ENCODE peak calls at places on chromosomes 6 and 20, in four cellular contexts. P is K562, T is IMR-90, Z is H1. H is an unnamed sample.

GRCh38 chr6:164106345-164106769 is 691.8 kb downstream of the QKI start:
- DNase-seq in P (peak; percentile 71), T (no peak), Z (no peak), H (no peak)

GRCh38 chr6:12587096-12587495 is 129.5 kb upstream of the PHACTR1 start:
- DNase-seq in P (no peak), T (no peak), Z (no peak), H (no peak)

GRCh38 chr20:51335329-51335841 is 207.1 kb downstream of the NFATC2 start:
- DNase-seq in P (no peak), T (peak; percentile 100), Z (no peak), H (no peak)

GRCh38 chr6:160919713-160920112 is 71.9 kb upstream of the MAP3K4 start:
- DNase-seq in P (no peak), T (peak; percentile 83), Z (no peak), H (no peak)

GRCh38 chr20:58511364-58511763 is 3.8 kb downstream of the APCDD1L start:
- DNase-seq in P (no peak), T (peak; percentile 83), Z (no peak), H (no peak)

GRCh38 chr6:36757206-36757605 is 59.6 kb downstream of the RAB44 start:
- DNase-seq in P (no peak), T (no peak), Z (no peak), H (peak; percentile 68)

GRCh38 chr6:158057213-158057987 is 75.7 kb downstream of the SYNJ2 start:
- DNase-seq in P (no peak), T (peak; percentile 98), Z (no peak), H (no peak)

GRCh38 chr20:38926142-38926933 is at the start of gene FAM83D:
- DNase-seq in P (peak; percentile 99), T (peak; percentile 97), Z (peak; percentile 99), H (peak; percentile 92)

GRCh38 chr6:17482711-17483110 is 89.3 kb downstream of the CAP2 start:
- DNase-seq in P (no peak), T (no peak), Z (no peak), H (no peak)

GRCh38 chr6:17485946-17486345 is 92.6 kb downstream of the CAP2 start:
- DNase-seq in P (no peak), T (no peak), Z (no peak), H (no peak)

GRCh38 chr6:17483391-17484016 is 90.1 kb downstream of the CAP2 start:
- DNase-seq in P (no peak), T (no peak), Z (no peak), H (no peak)

GRCh38 chr6:17485181-17485580 is 91.8 kb downstream of the CAP2 start:
- DNase-seq in P (no peak), T (no peak), Z (no peak), H (no peak)

GRCh38 chr6:17484201-17484606 is 90.8 kb downstream of the CAP2 start:
- DNase-seq in P (no peak), T (no peak), Z (no peak), H (no peak)
- TF ChIP-seq CHD1 in P (no peak), T (no peak), Z (no peak), H (no peak)

GRCh38 chr20:57501461-57502330 is 23.2 kb downstream of the CTCFL start:
- DNase-seq in P (no peak), T (no peak), Z (no peak), H (no peak)
- TF ChIP-seq CHD1 in P (no peak), T (no peak), Z (no peak), H (no peak)

DNA sequence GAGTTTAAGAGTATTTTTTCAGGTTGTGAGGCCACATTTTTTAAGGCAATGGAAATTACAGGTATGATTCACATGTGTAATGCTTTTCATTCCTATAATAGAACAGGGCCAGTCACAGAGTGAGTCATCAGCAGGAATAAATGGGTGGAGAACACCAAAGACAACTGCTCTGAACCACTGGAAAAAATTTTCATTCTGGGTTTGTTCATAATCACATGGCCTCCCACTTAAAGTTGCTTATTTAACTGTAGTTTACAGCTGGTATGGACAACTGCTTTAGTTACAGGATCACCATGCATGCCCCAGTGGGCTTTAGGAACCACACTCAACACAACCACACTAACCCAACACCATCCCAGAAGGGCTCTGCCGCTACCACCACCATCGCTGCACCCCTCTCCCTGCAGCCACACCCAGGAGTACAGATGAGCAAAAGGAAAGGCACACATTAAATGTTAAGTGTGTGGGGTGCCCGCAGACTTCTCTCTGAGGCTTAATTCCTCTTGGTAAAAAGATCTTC is 107.0 kb upstream of the DST start:
- DNase-seq in P (no peak), T (peak; percentile 89), Z (no peak), H (no peak)
- TF ChIP-seq CHD1 in P (no peak), T (no peak), Z (no peak), H (no peak)

DNA sequence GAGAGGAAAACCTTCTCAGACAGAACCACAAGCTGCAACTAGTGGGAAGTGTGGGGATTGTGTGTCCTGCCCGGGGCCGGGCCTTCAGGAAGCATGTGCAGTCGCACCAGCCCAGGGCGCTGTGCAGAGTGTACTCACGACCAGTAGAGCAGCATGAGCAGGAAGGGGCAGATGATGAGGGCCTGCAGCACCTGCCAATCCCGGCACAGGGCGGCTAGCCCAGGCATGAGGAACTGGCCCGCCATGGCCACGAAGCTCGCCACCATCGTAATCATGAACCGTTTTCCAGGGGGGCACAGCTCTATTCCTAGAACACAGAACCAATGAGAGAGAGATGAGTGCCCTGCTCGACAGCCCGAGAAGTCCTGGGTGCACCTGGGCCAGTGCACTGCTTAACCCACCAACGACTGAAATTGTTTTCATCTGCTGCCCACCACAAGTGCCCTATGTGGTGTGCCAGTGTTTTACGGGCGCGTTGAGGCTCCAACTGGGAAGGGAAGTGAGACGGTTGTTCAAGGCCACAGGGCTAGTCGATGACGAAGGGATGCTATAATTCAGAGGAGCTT is 65.0 kb downstream of the PSMG4 start:
- DNase-seq in P (no peak), T (no peak), Z (no peak), H (no peak)
- TF ChIP-seq CHD1 in P (no peak), T (no peak), Z (no peak), H (no peak)

GRCh38 chr20:23350855-23351838 is 556 bp downstream of the NXT1 start:
- DNase-seq in P (peak; percentile 15), T (peak; percentile 45), Z (no peak), H (no peak)
- TF ChIP-seq CHD1 in P (peak; percentile 50), T (no peak), Z (no peak), H (no peak)

DNA sequence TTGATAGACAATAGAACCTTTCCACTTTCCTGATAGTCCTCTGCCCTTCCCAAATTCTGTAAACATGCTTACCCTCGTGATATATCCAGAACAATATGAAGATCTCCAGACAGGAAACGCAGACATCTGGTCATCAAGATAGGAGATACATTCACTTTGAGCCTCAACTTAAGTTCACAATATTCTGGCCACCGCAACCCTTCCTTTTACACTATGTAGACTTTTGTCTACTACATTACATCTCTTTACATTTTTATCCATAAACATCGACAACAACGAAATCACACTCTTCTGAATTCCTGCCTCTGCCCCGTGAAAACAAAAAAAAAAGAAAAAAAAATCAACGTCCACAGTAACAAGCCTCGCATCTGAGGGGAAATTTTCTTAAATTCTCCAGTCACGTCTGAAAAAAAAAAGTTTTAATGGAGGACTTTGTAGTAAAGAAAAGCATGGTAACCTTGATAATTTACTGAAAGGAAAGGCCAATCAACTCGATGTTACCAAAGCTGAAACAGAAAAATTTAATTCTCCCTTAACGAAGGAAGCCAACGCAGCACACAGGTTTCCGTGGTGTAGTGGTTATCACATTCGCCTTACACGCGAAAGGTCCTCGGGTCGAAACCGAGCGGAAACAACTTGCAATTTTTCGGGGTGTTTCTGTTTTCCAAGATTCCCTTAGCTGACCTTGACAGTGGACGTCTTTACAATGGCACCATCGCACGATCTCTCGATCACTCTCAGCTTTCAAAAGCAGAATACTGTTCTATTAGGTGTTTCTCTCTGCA is 21.8 kb downstream of the POM121L2 start:
- DNase-seq in P (peak; percentile 68), T (peak; percentile 63), Z (no peak), H (peak; percentile 40)
- TF ChIP-seq CHD1 in P (no peak), T (no peak), Z (no peak), H (no peak)

GRCh38 chr20:24444531-24445190 is 24.8 kb upstream of the SYNDIG1 start:
- DNase-seq in P (no peak), T (no peak), Z (no peak), H (no peak)
- TF ChIP-seq CHD1 in P (no peak), T (no peak), Z (no peak), H (no peak)